ENCODE peak calls at places on chromosomes 4 and X, in eight cellular contexts. W, N, U, P, M, Q, L and D are unnamed samples.

GRCh38 chr4:6925357-6925836 is 15.8 kb downstream of the TBC1D14 start:
- DNase-seq in W (no peak), N (peak), U (no peak), P (peak), M (peak), Q (no peak), L (no peak), D (no peak)

GRCh38 chrX:129932792-129933321 is 26.9 kb downstream of the UTP14A start:
- DNase-seq in W (peak), N (peak), U (peak), P (peak), M (peak), Q (peak), L (no peak), D (no peak)

GRCh38 chr4:30429813-30430466 is 290.2 kb upstream of the PCDH7 start:
- DNase-seq in W (no peak), N (no peak), U (no peak), P (no peak), M (no peak), Q (no peak), L (peak), D (no peak)

GRCh38 chr4:16775411-16776154 is 122.9 kb downstream of the LDB2 start:
- DNase-seq in W (no peak), N (no peak), U (no peak), P (no peak), M (no peak), Q (no peak), L (peak), D (no peak)

GRCh38 chr4:143768007-143768591 is 67.6 kb upstream of the FREM3 start:
- DNase-seq in W (no peak), N (no peak), U (no peak), P (no peak), M (no peak), Q (no peak), L (no peak), D (no peak)

GRCh38 chr4:74805601-74806000 is 11.3 kb upstream of the BTC start:
- DNase-seq in W (no peak), N (no peak), U (no peak), P (no peak), M (no peak), Q (no peak), L (no peak), D (no peak)

GRCh38 chr4:132991111-132991510 is 158.0 kb upstream of the PCDH10 start:
- DNase-seq in W (no peak), N (no peak), U (no peak), P (no peak), M (no peak), Q (no peak), L (no peak), D (no peak)

GRCh38 chr4:85102606-85103005 is 136.1 kb upstream of the WDFY3 start:
- DNase-seq in W (no peak), N (no peak), U (no peak), P (no peak), M (no peak), Q (no peak), L (no peak), D (no peak)

GRCh38 chr4:114698256-114698655 is 99.6 kb downstream of the UGT8 start:
- DNase-seq in W (no peak), N (no peak), U (no peak), P (no peak), M (no peak), Q (no peak), L (no peak), D (no peak)

GRCh38 chr4:153222790-153223417 is 18.7 kb downstream of the TRIM2 start:
- DNase-seq in W (peak), N (peak), U (peak), P (peak), M (peak), Q (peak), L (peak), D (no peak)

GRCh38 chrX:112687189-112687691 is 7.5 kb upstream of the LHFPL1 start:
- DNase-seq in W (no peak), N (no peak), U (no peak), P (no peak), M (no peak), Q (no peak), L (no peak), D (no peak)

GRCh38 chrX:102712216-102712966 is at the start of gene GPRASP2:
- DNase-seq in W (peak), N (peak), U (peak), P (peak), M (peak), Q (peak), L (peak), D (no peak)

GRCh38 chrX:40576291-40576690 is 4.5 kb upstream of the ATP6AP2 start:
- DNase-seq in W (no peak), N (no peak), U (no peak), P (no peak), M (no peak), Q (no peak), L (no peak), D (no peak)

GRCh38 chr4:184386271-184386781 is 88.0 kb downstream of the IRF2 start:
- DNase-seq in W (peak), N (no peak), U (peak), P (peak), M (no peak), Q (no peak), L (no peak), D (no peak)
- H3K27ac ChIP-seq in W (peak), N (peak), U (peak), P (peak), M (no peak), Q (peak), L (peak), D (no peak)

GRCh38 chr4:184818216-184818564 is 7.6 kb downstream of the ACSL1 start:
- DNase-seq in W (no peak), N (no peak), U (no peak), P (no peak), M (no peak), Q (no peak), L (no peak), D (no peak)
- H3K27ac ChIP-seq in W (no peak), N (peak), U (peak), P (peak), M (no peak), Q (no peak), L (no peak), D (no peak)

GRCh38 chr4:105280338-105280809 is 133.7 kb downstream of the TET2 start:
- DNase-seq in W (no peak), N (no peak), U (no peak), P (no peak), M (no peak), Q (no peak), L (no peak), D (no peak)
- H3K27ac ChIP-seq in W (no peak), N (no peak), U (no peak), P (no peak), M (peak), Q (no peak), L (no peak), D (no peak)

DNA sequence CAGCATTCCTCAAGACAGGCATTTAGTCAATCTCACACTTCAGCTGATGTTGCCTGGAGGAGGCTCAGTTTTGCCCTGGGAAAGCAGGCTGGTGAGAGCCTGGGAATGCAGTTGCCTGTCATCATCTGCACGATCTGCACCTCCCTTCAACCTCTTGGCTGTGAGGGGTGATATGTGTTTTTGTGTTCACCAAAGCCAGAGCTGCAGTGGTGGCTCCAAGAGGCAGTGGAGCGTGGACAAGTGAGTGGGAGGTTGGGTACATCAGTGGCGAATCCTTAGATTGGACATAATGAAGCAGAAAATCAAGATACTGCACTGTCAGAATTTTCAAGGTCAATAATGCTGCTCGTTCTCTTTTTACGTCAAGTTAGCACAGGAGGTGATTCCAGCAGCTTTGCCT is 92.6 kb downstream of the FRAS1 start:
- DNase-seq in W (no peak), N (no peak), U (no peak), P (no peak), M (no peak), Q (no peak), L (no peak), D (no peak)
- H3K27ac ChIP-seq in W (no peak), N (no peak), U (no peak), P (no peak), M (no peak), Q (peak), L (no peak), D (no peak)

GRCh38 chrX:150508461-150509367 is 59.7 kb upstream of the MTM1 start:
- DNase-seq in W (peak), N (peak), U (peak), P (peak), M (peak), Q (peak), L (peak), D (no peak)
- H3K27ac ChIP-seq in W (no peak), N (peak), U (peak), P (peak), M (peak), Q (peak), L (peak), D (no peak)

GRCh38 chrX:77065896-77066295 is 381.3 kb upstream of the FGF16 start:
- DNase-seq in W (no peak), N (no peak), U (no peak), P (no peak), M (no peak), Q (no peak), L (no peak), D (no peak)

GRCh38 chrX:77061022-77061421 is 386.2 kb upstream of the FGF16 start:
- DNase-seq in W (no peak), N (no peak), U (no peak), P (no peak), M (no peak), Q (no peak), L (no peak), D (no peak)

DNA sequence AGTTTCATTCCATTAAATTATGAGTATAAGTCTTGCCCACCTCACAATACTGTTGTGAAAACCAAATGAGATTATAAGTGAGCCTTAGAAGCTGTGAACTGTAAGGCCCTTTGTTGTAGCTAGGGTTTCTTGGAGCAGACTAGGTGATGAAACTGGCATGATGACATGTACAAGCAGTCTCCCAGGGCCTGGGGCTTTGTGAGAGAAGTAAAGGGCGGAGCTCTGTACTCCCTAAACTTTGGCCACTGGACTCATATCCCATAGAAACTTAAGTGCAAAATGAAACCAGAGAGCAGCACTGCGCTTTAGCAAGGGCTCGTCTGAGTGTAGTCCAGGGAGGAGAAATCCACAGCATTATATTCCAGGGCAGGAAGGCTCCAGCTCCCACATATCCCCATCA is 385.7 kb upstream of the FGF16 start:
- DNase-seq in W (no peak), N (no peak), U (no peak), P (no peak), M (no peak), Q (no peak), L (no peak), D (no peak)
- H3K27ac ChIP-seq in W (no peak), N (no peak), U (no peak), P (no peak), M (no peak), Q (no peak), L (no peak), D (no peak)

GRCh38 chrX:150982235-150982785 is 825 bp upstream of the HMGB3 start:
- DNase-seq in W (no peak), N (no peak), U (no peak), P (no peak), M (no peak), Q (peak), L (no peak), D (no peak)

GRCh38 chrX:150984164-150984824 is 1.2 kb downstream of the HMGB3 start:
- DNase-seq in W (no peak), N (no peak), U (no peak), P (no peak), M (no peak), Q (no peak), L (no peak), D (no peak)

GRCh38 chrX:150980711-150981110 is 2.4 kb upstream of the HMGB3 start:
- DNase-seq in W (no peak), N (no peak), U (no peak), P (no peak), M (no peak), Q (no peak), L (no peak), D (no peak)

GRCh38 chrX:150983526-150984163 is 510 bp downstream of the HMGB3 start:
- DNase-seq in W (no peak), N (no peak), U (no peak), P (no peak), M (no peak), Q (peak), L (no peak), D (no peak)

GRCh38 chrX:150982786-150983525 is at the start of gene HMGB3:
- DNase-seq in W (peak), N (peak), U (peak), P (peak), M (peak), Q (peak), L (peak), D (peak)
- H3K27ac ChIP-seq in W (no peak), N (peak), U (peak), P (peak), M (no peak), Q (peak), L (no peak), D (peak)